ENCODE peak calls at places on chromosome 14, in seven cellular contexts. M, F, X, Q, L, U and A are unnamed samples.

GRCh38 chr14:106605548-106606448 is 1079.4 kb downstream of the TMEM121 start:
- DNase-seq in U (no peak), M (peak; percentile 81), F (peak; percentile 58), Q (peak; percentile 82), L (peak; percentile 79), X (no peak), A (no peak)

GRCh38 chr14:79180656-79181055 is 1010.5 kb downstream of the NRXN3 start:
- DNase-seq in X (no peak), L (no peak), F (no peak), Q (no peak), U (no peak), M (no peak), A (no peak)

GRCh38 chr14:65997350-65997749 is 488.8 kb upstream of the CCDC196 start:
- DNase-seq in X (no peak), M (no peak), F (no peak), Q (no peak), L (no peak), U (no peak), A (no peak)

GRCh38 chr14:50335389-50335788 is 23.3 kb downstream of the DMAC2L start:
- DNase-seq in Q (no peak), M (no peak), F (no peak), X (peak; percentile 86), U (no peak), L (no peak), A (peak; percentile 46)

GRCh38 chr14:24910408-24910986 is 139.4 kb downstream of the STXBP6 start:
- DNase-seq in Q (no peak), X (no peak), F (no peak), L (no peak), U (no peak), M (no peak), A (no peak)

GRCh38 chr14:24300326-24300980 is 803 bp downstream of the NOP9 start:
- DNase-seq in X (no peak), F (no peak), Q (no peak), U (no peak), M (no peak), L (no peak), A (no peak)

GRCh38 chr14:101834387-101835165 is 73.1 kb downstream of the PPP2R5C start:
- DNase-seq in Q (no peak), X (no peak), L (peak; percentile 69), F (no peak), U (peak; percentile 45), M (no peak), A (peak; percentile 22)

GRCh38 chr14:31441273-31442110 is 15.8 kb downstream of the DTD2 start:
- DNase-seq in M (no peak), X (no peak), L (no peak), U (peak; percentile 64), Q (no peak), F (no peak), A (peak; percentile 48)

GRCh38 chr14:102731871-102732800 is 45.1 kb upstream of the TRAF3 start:
- DNase-seq in X (no peak), L (no peak), Q (peak; percentile 33), M (no peak), U (no peak), F (no peak), A (no peak)

GRCh38 chr14:51182166-51182565 is 57.9 kb upstream of the TMX1 start:
- DNase-seq in X (no peak), M (no peak), F (no peak), L (no peak), Q (no peak), U (peak; percentile 50), A (no peak)

GRCh38 chr14:59208224-59208814 is 19.9 kb downstream of the DAAM1 start:
- DNase-seq in M (no peak), F (no peak), Q (no peak), L (no peak), X (no peak), U (no peak), A (peak; percentile 66)

GRCh38 chr14:74720526-74720925 is 7.6 kb downstream of the FCF1 start:
- DNase-seq in F (no peak), Q (no peak), M (no peak), X (no peak), U (no peak), L (no peak), A (no peak)

GRCh38 chr14:87018294-87018693 is 974.7 kb downstream of the GALC start:
- DNase-seq in M (no peak), X (no peak), F (no peak), U (no peak), L (no peak), Q (no peak), A (no peak)

GRCh38 chr14:61608245-61609142 is 86.8 kb upstream of the HIF1A start:
- DNase-seq in L (no peak), X (no peak), U (no peak), F (no peak), Q (no peak), M (no peak), A (peak; percentile 37)

GRCh38 chr14:100307215-100308111 is 1.2 kb upstream of the SLC25A29 start:
- DNase-seq in Q (no peak), L (no peak), M (no peak), U (no peak), X (no peak), F (no peak), A (no peak)

GRCh38 chr14:100867631-100868315 is 35.7 kb downstream of the RTL1 start:
- DNase-seq in M (no peak), Q (peak; percentile 70), F (no peak), X (no peak), U (no peak), L (peak; percentile 52), A (no peak)

GRCh38 chr14:44564908-44565307 is 57.8 kb upstream of the FSCB start:
- DNase-seq in F (no peak), L (no peak), Q (no peak), M (no peak), X (no peak), U (no peak), A (no peak)

GRCh38 chr14:61965030-61965745 is 203.0 kb downstream of the SNAPC1 start:
- DNase-seq in L (no peak), U (peak; percentile 22), Q (no peak), M (no peak), F (no peak), X (no peak), A (peak; percentile 22)

GRCh38 chr14:39704581-39704980 is 272.3 kb upstream of the FBXO33 start:
- DNase-seq in X (no peak), F (no peak), M (no peak), L (no peak), Q (no peak), U (no peak), A (no peak)

GRCh38 chr14:94009767-94010166 is 12.7 kb downstream of the CCDC197 start:
- DNase-seq in X (no peak), L (no peak), M (peak; percentile 63), F (no peak), U (no peak), Q (no peak), A (peak; percentile 58)

GRCh38 chr14:103629503-103630121 is 601 bp downstream of the KLC1 start:
- DNase-seq in L (peak; percentile 78), X (no peak), Q (peak; percentile 88), U (no peak), F (no peak), M (peak; percentile 81), A (peak; percentile 66)

GRCh38 chr14:44763356-44763755 is 198.4 kb downstream of the KLHL28 start:
- DNase-seq in U (no peak), F (no peak), L (no peak), M (no peak), X (no peak), Q (no peak), A (no peak)

GRCh38 chr14:34322940-34323418 is 139.1 kb downstream of the SPTSSA start:
- DNase-seq in X (peak; percentile 77), L (peak; percentile 80), Q (peak; percentile 82), U (peak; percentile 15), M (peak; percentile 76), F (peak; percentile 48), A (peak; percentile 78)

GRCh38 chr14:32826404-32827082 is 112.1 kb upstream of the NPAS3 start:
- DNase-seq in M (no peak), L (no peak), U (no peak), X (peak; percentile 11), Q (no peak), F (no peak), A (no peak)

GRCh38 chr14:21279783-21280182 is at the start of gene RPGRIP1:
- DNase-seq in X (no peak), M (no peak), U (no peak), L (no peak), F (no peak), Q (no peak), A (no peak)

GRCh38 chr14:81991998-81992397 is 458.3 kb upstream of the SEL1L start:
- DNase-seq in L (no peak), F (no peak), U (no peak), M (no peak), Q (no peak), X (no peak), A (no peak)

GRCh38 chr14:105477659-105478623 is 3.3 kb downstream of the CRIP2 start:
- DNase-seq in X (no peak), F (peak; percentile 39), L (no peak), M (no peak), U (no peak), Q (no peak), A (no peak)

GRCh38 chr14:35988550-35988949 is 162.4 kb downstream of the BRMS1L start:
- DNase-seq in Q (no peak), M (no peak), X (no peak), L (no peak), U (no peak), F (no peak), A (no peak)

GRCh38 chr14:22973217-22974032 is 8.9 kb downstream of the AJUBA start:
- DNase-seq in F (no peak), M (peak; percentile 62), Q (no peak), U (no peak), L (no peak), X (peak; percentile 57), A (peak; percentile 61)

GRCh38 chr14:32897724-32898064 is 41.0 kb upstream of the NPAS3 start:
- DNase-seq in F (no peak), U (no peak), Q (no peak), M (no peak), X (no peak), L (no peak), A (no peak)

GRCh38 chr14:105980224-105980623 is 453.8 kb downstream of the TMEM121 start:
- DNase-seq in U (no peak), M (no peak), F (no peak), Q (no peak), L (no peak), X (no peak), A (no peak)